ENCODE peak calls at places on chromosomes 16 and 17, in four cellular contexts. One of them, this sample, is unnamed.

GRCh38 chr17:6633263-6633662 is 7.2 kb downstream of the KIAA0753 start:
- DNase-seq in fibroblast of lung: no peak
- DNase-seq in neural progenitor cell: no peak
- DNase-seq in mesenchymal stem cell: no peak
- DNase-seq in this sample: no peak

GRCh38 chr17:41599680-41600079 is 12.9 kb downstream of the KRT16 start:
- DNase-seq in fibroblast of lung: no peak
- DNase-seq in neural progenitor cell: no peak
- DNase-seq in mesenchymal stem cell: no peak
- DNase-seq in this sample: no peak

GRCh38 chr17:17926036-17926435 is 46.2 kb downstream of the TOM1L2 start:
- DNase-seq in fibroblast of lung: no peak
- DNase-seq in neural progenitor cell: no peak
- DNase-seq in mesenchymal stem cell: no peak
- DNase-seq in this sample: no peak

GRCh38 chr16:61946019-61946418 is 90.2 kb downstream of the CDH8 start:
- DNase-seq in fibroblast of lung: no peak
- DNase-seq in neural progenitor cell: no peak
- DNase-seq in mesenchymal stem cell: no peak
- DNase-seq in this sample: no peak

GRCh38 chr16:80903616-80904015 is 99.2 kb upstream of the CDYL2 start:
- DNase-seq in fibroblast of lung: no peak
- DNase-seq in neural progenitor cell: no peak
- DNase-seq in mesenchymal stem cell: no peak
- DNase-seq in this sample: no peak

GRCh38 chr17:17729620-17730249 is 48.5 kb downstream of the RAI1 start:
- DNase-seq in fibroblast of lung: no peak
- DNase-seq in neural progenitor cell: peak; percentile 59
- DNase-seq in mesenchymal stem cell: peak; percentile 23
- DNase-seq in this sample: no peak

GRCh38 chr17:79741751-79742588 is 11.2 kb downstream of the ENPP7 start:
- DNase-seq in fibroblast of lung: peak; percentile 34
- DNase-seq in neural progenitor cell: peak; percentile 87
- DNase-seq in mesenchymal stem cell: peak; percentile 55
- DNase-seq in this sample: peak; percentile 90

GRCh38 chr17:67223924-67224323 is 21.1 kb downstream of the HELZ start:
- DNase-seq in fibroblast of lung: no peak
- DNase-seq in neural progenitor cell: no peak
- DNase-seq in mesenchymal stem cell: no peak
- DNase-seq in this sample: no peak

GRCh38 chr17:77356109-77356689 is 215.4 kb downstream of the SEC14L1 start:
- DNase-seq in fibroblast of lung: no peak
- DNase-seq in neural progenitor cell: no peak
- DNase-seq in mesenchymal stem cell: no peak
- DNase-seq in this sample: no peak

GRCh38 chr17:57892820-57893595 is 43.2 kb upstream of the MRPS23 start:
- DNase-seq in fibroblast of lung: peak; percentile 99
- DNase-seq in neural progenitor cell: peak; percentile 80
- DNase-seq in mesenchymal stem cell: peak; percentile 100
- DNase-seq in this sample: peak; percentile 94

GRCh38 chr16:50457423-50457822 is 88.6 kb upstream of the BRD7 start:
- DNase-seq in fibroblast of lung: no peak
- DNase-seq in neural progenitor cell: no peak
- DNase-seq in mesenchymal stem cell: no peak
- DNase-seq in this sample: no peak

GRCh38 chr17:75995385-75995925 is 5.2 kb upstream of the CDK3 start:
- DNase-seq in fibroblast of lung: no peak
- DNase-seq in neural progenitor cell: no peak
- DNase-seq in mesenchymal stem cell: no peak
- DNase-seq in this sample: peak; percentile 32

GRCh38 chr16:81901483-81901882 is 109.8 kb downstream of the SDR42E1 start:
- DNase-seq in fibroblast of lung: peak; percentile 54
- DNase-seq in neural progenitor cell: no peak
- DNase-seq in mesenchymal stem cell: no peak
- DNase-seq in this sample: no peak

GRCh38 chr16:20844588-20844987 is 38.3 kb downstream of the REXO5 start:
- DNase-seq in fibroblast of lung: no peak
- DNase-seq in neural progenitor cell: no peak
- DNase-seq in mesenchymal stem cell: no peak
- DNase-seq in this sample: no peak

GRCh38 chr17:81928497-81929252 is 1.1 kb upstream of the MAFG start:
- DNase-seq in fibroblast of lung: no peak
- DNase-seq in neural progenitor cell: no peak
- DNase-seq in mesenchymal stem cell: peak; percentile 18
- DNase-seq in this sample: no peak

GRCh38 chr16:51722467-51722866 is 571.4 kb upstream of the SALL1 start:
- DNase-seq in fibroblast of lung: no peak
- DNase-seq in neural progenitor cell: no peak
- DNase-seq in mesenchymal stem cell: no peak
- DNase-seq in this sample: no peak

GRCh38 chr16:17831330-17831729 is 360.6 kb upstream of the XYLT1 start:
- DNase-seq in fibroblast of lung: no peak
- DNase-seq in neural progenitor cell: peak; percentile 26
- DNase-seq in mesenchymal stem cell: no peak
- DNase-seq in this sample: no peak

GRCh38 chr16:7548796-7549318 is 216.2 kb downstream of the RBFOX1 start:
- DNase-seq in fibroblast of lung: no peak
- DNase-seq in neural progenitor cell: no peak
- DNase-seq in mesenchymal stem cell: no peak
- DNase-seq in this sample: no peak

GRCh38 chr17:17645961-17646360 is 35.3 kb upstream of the RAI1 start:
- DNase-seq in fibroblast of lung: no peak
- DNase-seq in neural progenitor cell: no peak
- DNase-seq in mesenchymal stem cell: no peak
- DNase-seq in this sample: no peak

GRCh38 chr17:39080416-39081179 is 70.8 kb downstream of the PLXDC1 start:
- DNase-seq in fibroblast of lung: peak; percentile 49
- DNase-seq in neural progenitor cell: peak; percentile 50
- DNase-seq in mesenchymal stem cell: no peak
- DNase-seq in this sample: no peak

GRCh38 chr17:80264048-80264792 is 3.6 kb downstream of the RNF213 start:
- DNase-seq in fibroblast of lung: no peak
- DNase-seq in neural progenitor cell: no peak
- DNase-seq in mesenchymal stem cell: no peak
- DNase-seq in this sample: no peak

GRCh38 chr16:77584205-77584859 is 138.0 kb upstream of the NUDT7 start:
- DNase-seq in fibroblast of lung: peak; percentile 83
- DNase-seq in neural progenitor cell: peak; percentile 70
- DNase-seq in mesenchymal stem cell: peak; percentile 75
- DNase-seq in this sample: no peak

GRCh38 chr17:305090-305976 is 47.3 kb downstream of the RPH3AL start:
- DNase-seq in fibroblast of lung: no peak
- DNase-seq in neural progenitor cell: no peak
- DNase-seq in mesenchymal stem cell: no peak
- DNase-seq in this sample: peak; percentile 87

GRCh38 chr16:11499295-11500089 is 87.2 kb downstream of the LITAF start:
- DNase-seq in fibroblast of lung: no peak
- DNase-seq in neural progenitor cell: no peak
- DNase-seq in mesenchymal stem cell: no peak
- DNase-seq in this sample: no peak

GRCh38 chr16:56742030-56742984 is 12.4 kb downstream of the NUP93 start:
- DNase-seq in fibroblast of lung: peak; percentile 83
- DNase-seq in neural progenitor cell: no peak
- DNase-seq in mesenchymal stem cell: peak; percentile 89
- DNase-seq in this sample: no peak

GRCh38 chr17:79645777-79646088 is 34.9 kb upstream of the RBFOX3 start:
- DNase-seq in fibroblast of lung: no peak
- DNase-seq in neural progenitor cell: no peak
- DNase-seq in mesenchymal stem cell: no peak
- DNase-seq in this sample: no peak

GRCh38 chr16:86834451-86835035 is 256.2 kb downstream of the FOXL1 start:
- DNase-seq in fibroblast of lung: peak; percentile 67
- DNase-seq in neural progenitor cell: peak; percentile 71
- DNase-seq in mesenchymal stem cell: peak; percentile 60
- DNase-seq in this sample: no peak

GRCh38 chr17:78013683-78014467 is 55.4 kb downstream of the TNRC6C start:
- DNase-seq in fibroblast of lung: peak; percentile 86
- DNase-seq in neural progenitor cell: peak; percentile 75
- DNase-seq in mesenchymal stem cell: peak; percentile 74
- DNase-seq in this sample: no peak

GRCh38 chr17:69969897-69970296 is 105.1 kb upstream of the KCNJ16 start:
- DNase-seq in fibroblast of lung: no peak
- DNase-seq in neural progenitor cell: no peak
- DNase-seq in mesenchymal stem cell: no peak
- DNase-seq in this sample: no peak

GRCh38 chr16:83803811-83804210 is 4.0 kb upstream of the HSBP1 start:
- DNase-seq in fibroblast of lung: no peak
- DNase-seq in neural progenitor cell: no peak
- DNase-seq in mesenchymal stem cell: no peak
- DNase-seq in this sample: no peak

GRCh38 chr16:83804366-83804765 is 3.4 kb upstream of the HSBP1 start:
- DNase-seq in fibroblast of lung: no peak
- DNase-seq in neural progenitor cell: no peak
- DNase-seq in mesenchymal stem cell: no peak
- DNase-seq in this sample: no peak

GRCh38 chr16:83802559-83802958 is 5.2 kb upstream of the HSBP1 start:
- DNase-seq in fibroblast of lung: no peak
- DNase-seq in neural progenitor cell: no peak
- DNase-seq in mesenchymal stem cell: no peak
- DNase-seq in this sample: no peak

GRCh38 chr16:83799336-83799735 is 8.4 kb upstream of the HSBP1 start:
- DNase-seq in fibroblast of lung: no peak
- DNase-seq in neural progenitor cell: no peak
- DNase-seq in mesenchymal stem cell: no peak
- DNase-seq in this sample: no peak

GRCh38 chr16:83802135-83802534 is 5.6 kb upstream of the HSBP1 start:
- DNase-seq in fibroblast of lung: peak; percentile 81
- DNase-seq in neural progenitor cell: no peak
- DNase-seq in mesenchymal stem cell: peak; percentile 89
- DNase-seq in this sample: no peak
- H3K4me3 ChIP-seq in fibroblast of lung: peak overlapping the region; percentile 52
- H3K4me3 ChIP-seq in neural progenitor cell: no peak overlapping the region
- H3K4me3 ChIP-seq in mesenchymal stem cell: no peak overlapping the region
- H3K4me3 ChIP-seq in this sample: no peak overlapping the region

GRCh38 chr16:34802396-34802795 is 1343.0 kb downstream of the TP53TG3F start:
- DNase-seq in fibroblast of lung: no peak
- DNase-seq in neural progenitor cell: no peak
- DNase-seq in mesenchymal stem cell: no peak
- DNase-seq in this sample: peak; percentile 57
- H3K9me3 ChIP-seq in fibroblast of lung: no peaks in the 10 kb centered on the region
- H3K9me3 ChIP-seq in neural progenitor cell: peaks cover 6% of the 10 kb centered on the region
- H3K9me3 ChIP-seq in mesenchymal stem cell: no peaks in the 10 kb centered on the region
- H3K9me3 ChIP-seq in this sample: no peaks in the 10 kb centered on the region

GRCh38 chr16:30853758-30854157 is 40.1 kb downstream of the BCL7C start:
- DNase-seq in fibroblast of lung: no peak
- DNase-seq in neural progenitor cell: no peak
- DNase-seq in mesenchymal stem cell: no peak
- DNase-seq in this sample: no peak
- H3K9ac ChIP-seq in fibroblast of lung: no peak overlapping the region
- H3K9ac ChIP-seq in neural progenitor cell: no peak overlapping the region
- H3K9ac ChIP-seq in mesenchymal stem cell: no peak overlapping the region
- H3K9ac ChIP-seq in this sample: no peak overlapping the region

GRCh38 chr17:55709440-55709839 is 13.2 kb downstream of the TMEM100 start:
- DNase-seq in fibroblast of lung: no peak
- DNase-seq in neural progenitor cell: no peak
- DNase-seq in mesenchymal stem cell: no peak
- DNase-seq in this sample: no peak

GRCh38 chr17:55709984-55710383 is 12.7 kb downstream of the TMEM100 start:
- DNase-seq in fibroblast of lung: no peak
- DNase-seq in neural progenitor cell: no peak
- DNase-seq in mesenchymal stem cell: no peak
- DNase-seq in this sample: no peak

GRCh38 chr17:55706808-55707773 is 15.6 kb downstream of the TMEM100 start:
- DNase-seq in fibroblast of lung: no peak
- DNase-seq in neural progenitor cell: peak; percentile 55
- DNase-seq in mesenchymal stem cell: no peak
- DNase-seq in this sample: no peak

GRCh38 chr17:55710410-55710809 is 12.3 kb downstream of the TMEM100 start:
- DNase-seq in fibroblast of lung: peak; percentile 43
- DNase-seq in neural progenitor cell: no peak
- DNase-seq in mesenchymal stem cell: peak; percentile 63
- DNase-seq in this sample: no peak

DNA sequence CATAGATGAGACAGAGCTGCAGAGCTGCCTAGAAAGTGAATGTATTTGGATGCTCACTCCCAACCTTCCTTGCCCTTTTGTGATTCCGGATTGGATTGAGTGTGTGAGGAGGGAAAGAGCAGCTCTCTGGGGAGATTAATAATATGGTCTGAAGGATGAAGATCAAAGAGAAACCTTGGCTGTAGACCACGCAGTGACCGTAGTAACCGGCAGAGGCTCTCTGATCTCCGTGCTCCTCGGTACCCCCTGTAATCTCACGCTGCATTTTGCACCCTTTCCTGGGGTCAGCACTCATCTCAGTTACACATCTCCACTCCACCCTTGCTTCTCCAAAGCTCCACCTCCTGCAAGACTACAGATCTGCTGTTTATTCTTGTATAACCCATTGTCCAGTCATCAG is 14.1 kb downstream of the TMEM100 start:
- DNase-seq in fibroblast of lung: no peak
- DNase-seq in neural progenitor cell: no peak
- DNase-seq in mesenchymal stem cell: no peak
- DNase-seq in this sample: no peak
- H3K4me3 ChIP-seq in fibroblast of lung: peak overlapping the region; percentile 44
- H3K4me3 ChIP-seq in neural progenitor cell: no peak overlapping the region
- H3K4me3 ChIP-seq in mesenchymal stem cell: no peak overlapping the region
- H3K4me3 ChIP-seq in this sample: no peak overlapping the region

DNA sequence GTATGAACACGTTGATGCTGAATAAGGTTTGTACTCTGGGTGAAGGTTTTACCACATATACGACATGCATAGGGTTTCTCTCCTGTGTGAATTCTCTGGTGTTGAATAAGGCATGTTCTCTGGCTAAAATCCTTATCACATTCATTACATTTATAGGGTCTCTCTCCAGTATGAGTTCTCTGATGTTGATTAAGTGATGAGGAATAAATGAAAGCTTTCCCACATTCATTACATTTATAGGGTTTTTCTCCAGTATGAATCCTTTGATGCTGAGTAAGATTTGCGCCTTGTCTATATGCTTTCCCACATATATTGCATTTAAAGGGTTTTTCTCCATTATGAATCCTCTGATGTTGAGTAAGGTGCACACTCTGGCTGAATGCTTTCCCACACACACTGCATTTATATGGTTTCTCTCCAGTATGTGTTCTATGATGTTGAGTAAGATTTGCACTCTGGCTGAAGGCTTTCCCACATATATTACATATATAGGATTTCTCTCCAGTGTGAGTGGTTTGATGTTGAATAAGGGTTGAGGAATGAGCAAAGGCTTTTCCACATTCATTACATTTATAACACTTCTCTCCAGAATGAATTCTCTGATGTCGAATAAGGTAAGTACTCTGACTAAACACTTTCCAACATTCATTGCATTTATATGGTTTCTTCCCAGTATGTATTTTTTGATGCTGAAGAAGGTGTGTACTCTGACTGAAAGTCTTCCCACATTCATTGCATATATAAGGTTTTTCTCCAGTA is 16.9 kb downstream of the ZNF287 start:
- DNase-seq in fibroblast of lung: peak; percentile 2
- DNase-seq in neural progenitor cell: no peak
- DNase-seq in mesenchymal stem cell: no peak
- DNase-seq in this sample: no peak
- H3K9me3 ChIP-seq in fibroblast of lung: peaks cover 2% of the 10 kb centered on the region
- H3K9me3 ChIP-seq in neural progenitor cell: peaks cover 51% of the 10 kb centered on the region
- H3K9me3 ChIP-seq in mesenchymal stem cell: peaks cover 99% of the 10 kb centered on the region
- H3K9me3 ChIP-seq in this sample: peaks cover 34% of the 10 kb centered on the region